ENCODE peak calls at places on chromosomes 3 and 15, in seven cellular contexts. One of them, this sample, is unnamed.

GRCh38 chr3:105359098-105359762 is 7.5 kb upstream of the ALCAM start:
- DNase-seq in lower leg skin: no peak
- DNase-seq in Caki2: peak
- DNase-seq in Ammon's horn: no peak
- DNase-seq in germinal center: no peak
- DNase-seq in iPS-NIHi11: no peak
- DNase-seq in NCI-H1048: no peak
- DNase-seq in this sample: no peak

GRCh38 chr15:43488790-43489585 is 4.0 kb downstream of the TP53BP1 start:
- DNase-seq in Ammon's horn: no peak
- DNase-seq in Caki2: no peak
- DNase-seq in lower leg skin: no peak
- DNase-seq in NCI-H1048: no peak
- DNase-seq in iPS-NIHi11: no peak
- DNase-seq in germinal center: no peak
- DNase-seq in this sample: no peak

GRCh38 chr3:46097691-46098241 is 70.5 kb upstream of the XCR1 start:
- DNase-seq in NCI-H1048: no peak
- DNase-seq in iPS-NIHi11: no peak
- DNase-seq in lower leg skin: peak
- DNase-seq in germinal center: no peak
- DNase-seq in Caki2: no peak
- DNase-seq in Ammon's horn: no peak
- DNase-seq in this sample: no peak

GRCh38 chr15:72319360-72319984 is 485 bp downstream of the CELF6 start:
- DNase-seq in lower leg skin: no peak
- DNase-seq in Ammon's horn: peak
- DNase-seq in iPS-NIHi11: peak
- DNase-seq in germinal center: peak
- DNase-seq in NCI-H1048: no peak
- DNase-seq in Caki2: peak
- DNase-seq in this sample: no peak

GRCh38 chr15:89566141-89566540 is 9.1 kb upstream of the TICRR start:
- DNase-seq in lower leg skin: no peak
- DNase-seq in Ammon's horn: no peak
- DNase-seq in iPS-NIHi11: peak
- DNase-seq in germinal center: no peak
- DNase-seq in Caki2: no peak
- DNase-seq in NCI-H1048: no peak
- DNase-seq in this sample: no peak

GRCh38 chr15:76565366-76565765 is 228.8 kb downstream of the ISL2 start:
- DNase-seq in lower leg skin: no peak
- DNase-seq in Caki2: no peak
- DNase-seq in Ammon's horn: no peak
- DNase-seq in germinal center: no peak
- DNase-seq in iPS-NIHi11: no peak
- DNase-seq in NCI-H1048: no peak
- DNase-seq in this sample: no peak

GRCh38 chr15:57820119-57820518 is 113.6 kb downstream of the POLR2M start:
- DNase-seq in iPS-NIHi11: no peak
- DNase-seq in NCI-H1048: no peak
- DNase-seq in Ammon's horn: no peak
- DNase-seq in lower leg skin: no peak
- DNase-seq in Caki2: no peak
- DNase-seq in germinal center: no peak
- DNase-seq in this sample: no peak

GRCh38 chr15:25053000-25053815 is 98.4 kb downstream of the SNRPN start:
- DNase-seq in germinal center: no peak
- DNase-seq in lower leg skin: no peak
- DNase-seq in NCI-H1048: no peak
- DNase-seq in iPS-NIHi11: no peak
- DNase-seq in Ammon's horn: no peak
- DNase-seq in Caki2: no peak
- DNase-seq in this sample: no peak

GRCh38 chr15:41125063-41125669 is 9.1 kb upstream of the INO80 start:
- DNase-seq in germinal center: no peak
- DNase-seq in iPS-NIHi11: no peak
- DNase-seq in Ammon's horn: no peak
- DNase-seq in lower leg skin: no peak
- DNase-seq in NCI-H1048: no peak
- DNase-seq in Caki2: peak
- DNase-seq in this sample: no peak

GRCh38 chr3:53114011-53114400 is 16.2 kb downstream of the RFT1 start:
- DNase-seq in Caki2: peak
- DNase-seq in NCI-H1048: peak
- DNase-seq in lower leg skin: peak
- DNase-seq in iPS-NIHi11: peak
- DNase-seq in germinal center: peak
- DNase-seq in Ammon's horn: peak
- DNase-seq in this sample: peak

GRCh38 chr3:149783576-149783975 is 8.8 kb downstream of the ANKUB1 start:
- DNase-seq in lower leg skin: no peak
- DNase-seq in Caki2: peak
- DNase-seq in iPS-NIHi11: no peak
- DNase-seq in Ammon's horn: no peak
- DNase-seq in germinal center: peak
- DNase-seq in NCI-H1048: no peak
- DNase-seq in this sample: no peak

GRCh38 chr15:91268510-91268909 is 168.5 kb downstream of the SV2B start:
- DNase-seq in lower leg skin: no peak
- DNase-seq in NCI-H1048: no peak
- DNase-seq in Caki2: no peak
- DNase-seq in germinal center: peak
- DNase-seq in iPS-NIHi11: peak
- DNase-seq in Ammon's horn: no peak
- DNase-seq in this sample: no peak

GRCh38 chr15:101487060-101487459 is 2.4 kb downstream of the PCSK6 start:
- DNase-seq in lower leg skin: no peak
- DNase-seq in NCI-H1048: no peak
- DNase-seq in iPS-NIHi11: no peak
- DNase-seq in germinal center: no peak
- DNase-seq in Caki2: no peak
- DNase-seq in Ammon's horn: no peak
- DNase-seq in this sample: no peak

GRCh38 chr3:8236264-8236663 is 265.4 kb upstream of the LMCD1 start:
- DNase-seq in Ammon's horn: no peak
- DNase-seq in iPS-NIHi11: no peak
- DNase-seq in lower leg skin: no peak
- DNase-seq in NCI-H1048: no peak
- DNase-seq in Caki2: no peak
- DNase-seq in germinal center: no peak
- DNase-seq in this sample: no peak

GRCh38 chr3:16448691-16449090 is 64.8 kb downstream of the RFTN1 start:
- DNase-seq in germinal center: no peak
- DNase-seq in Caki2: peak
- DNase-seq in lower leg skin: peak
- DNase-seq in Ammon's horn: peak
- DNase-seq in iPS-NIHi11: peak
- DNase-seq in NCI-H1048: no peak
- DNase-seq in this sample: no peak

GRCh38 chr15:65163041-65163440 is 22.1 kb downstream of the CLPX start:
- DNase-seq in lower leg skin: no peak
- DNase-seq in NCI-H1048: no peak
- DNase-seq in germinal center: no peak
- DNase-seq in Ammon's horn: no peak
- DNase-seq in iPS-NIHi11: no peak
- DNase-seq in Caki2: no peak
- DNase-seq in this sample: no peak

GRCh38 chr3:128497305-128498126 is 4.5 kb upstream of the GATA2 start:
- DNase-seq in iPS-NIHi11: peak
- DNase-seq in germinal center: peak
- DNase-seq in NCI-H1048: no peak
- DNase-seq in Ammon's horn: peak
- DNase-seq in Caki2: peak
- DNase-seq in lower leg skin: peak
- DNase-seq in this sample: no peak

GRCh38 chr3:184361932-184362667 is 590 bp downstream of the POLR2H start:
- DNase-seq in iPS-NIHi11: no peak
- DNase-seq in lower leg skin: peak
- DNase-seq in Caki2: peak
- DNase-seq in germinal center: peak
- DNase-seq in Ammon's horn: peak
- DNase-seq in NCI-H1048: no peak
- DNase-seq in this sample: no peak

GRCh38 chr15:56148099-56148498 is 95.6 kb downstream of the RFX7 start:
- DNase-seq in NCI-H1048: no peak
- DNase-seq in Ammon's horn: no peak
- DNase-seq in lower leg skin: no peak
- DNase-seq in Caki2: no peak
- DNase-seq in iPS-NIHi11: no peak
- DNase-seq in germinal center: no peak
- DNase-seq in this sample: no peak

GRCh38 chr3:11582123-11582968 is 61.4 kb downstream of the VGLL4 start:
- DNase-seq in Caki2: peak
- DNase-seq in germinal center: no peak
- DNase-seq in NCI-H1048: no peak
- DNase-seq in Ammon's horn: peak
- DNase-seq in lower leg skin: peak
- DNase-seq in iPS-NIHi11: peak
- DNase-seq in this sample: no peak

This sample was measured in iPS DF 19.7.